ENCODE peak calls at places on chromosomes 2 and 18, in six cellular contexts. E is adrenal gland, J is uterus, L is GM23248, X is IMR-90, S is body of pancreas. C is an unnamed sample.

GRCh38 chr2:233706720-233707119 is 6.0 kb upstream of the UGT1A5 start:
- DNase-seq in E (no peak), J (no peak), L (peak), X (peak), S (no peak), C (no peak)

GRCh38 chr18:46722051-46722450 is 34.8 kb downstream of the ST8SIA5 start:
- DNase-seq in E (no peak), J (no peak), L (no peak), X (no peak), S (no peak), C (no peak)

GRCh38 chr18:79570266-79571201 is 109.1 kb upstream of the CTDP1 start:
- DNase-seq in E (no peak), J (peak), L (peak), X (peak), S (peak), C (no peak)

GRCh38 chr2:60336442-60337141 is 216.9 kb downstream of the BCL11A start:
- DNase-seq in E (no peak), J (no peak), L (no peak), X (no peak), S (no peak), C (no peak)

GRCh38 chr18:11658019-11658418 is 31.0 kb upstream of the GNAL start:
- DNase-seq in E (no peak), J (no peak), L (no peak), X (no peak), S (no peak), C (no peak)

GRCh38 chr18:50286391-50287027 is 983 bp downstream of the CXXC1 start:
- DNase-seq in E (peak), J (no peak), L (peak), X (peak), S (no peak), C (no peak)

GRCh38 chr2:223460774-223461211 is 141.4 kb downstream of the SCG2 start:
- DNase-seq in E (no peak), J (no peak), L (peak), X (peak), S (no peak), C (no peak)

GRCh38 chr2:211408485-211408884 is 852.1 kb downstream of the CPS1 start:
- DNase-seq in E (no peak), J (no peak), L (no peak), X (no peak), S (peak), C (peak)

GRCh38 chr2:209382775-209383174 is 41.1 kb upstream of the MAP2 start:
- DNase-seq in E (no peak), J (no peak), L (no peak), X (no peak), S (no peak), C (no peak)

GRCh38 chr2:43220982-43221659 is 5.3 kb downstream of the ZFP36L2 start:
- DNase-seq in E (peak), J (peak), L (peak), X (peak), S (peak), C (no peak)

GRCh38 chr2:165203689-165204559 is at the start of gene SCN3A:
- DNase-seq in E (peak), J (no peak), L (peak), X (peak), S (peak), C (no peak)

GRCh38 chr2:181203916-181204315 is 223.5 kb downstream of the UBE2E3 start:
- DNase-seq in E (no peak), J (no peak), L (peak), X (peak), S (no peak), C (no peak)

GRCh38 chr2:144460981-144461766 is 58.7 kb downstream of the ZEB2 start:
- DNase-seq in E (peak), J (peak), L (peak), X (peak), S (no peak), C (no peak)

GRCh38 chr2:22894761-22895160 is 490.2 kb upstream of the KLHL29 start:
- DNase-seq in E (no peak), J (no peak), L (no peak), X (no peak), S (no peak), C (no peak)

GRCh38 chr2:190649035-190649797 is at the start of gene NAB1:
- DNase-seq in E (peak), J (peak), L (peak), X (peak), S (peak), C (no peak)

GRCh38 chr2:201621293-201621999 is 21.9 kb downstream of the TMEM237 start:
- DNase-seq in E (no peak), J (no peak), L (no peak), X (peak), S (no peak), C (no peak)

GRCh38 chr2:55026202-55026601 is 24.0 kb downstream of the RTN4 start:
- DNase-seq in E (no peak), J (no peak), L (peak), X (peak), S (no peak), C (no peak)

GRCh38 chr18:60446821-60447220 is 74.2 kb upstream of the MC4R start:
- DNase-seq in E (no peak), J (no peak), L (peak), X (no peak), S (no peak), C (no peak)

GRCh38 chr2:239315308-239315707 is 85.5 kb downstream of the HDAC4 start:
- DNase-seq in E (no peak), J (no peak), L (no peak), X (no peak), S (no peak), C (no peak)

GRCh38 chr2:239318091-239318725 is 82.6 kb downstream of the HDAC4 start:
- DNase-seq in E (no peak), J (no peak), L (no peak), X (no peak), S (no peak), C (no peak)

GRCh38 chr2:239318790-239319189 is 82.0 kb downstream of the HDAC4 start:
- DNase-seq in E (no peak), J (no peak), L (peak), X (peak), S (no peak), C (no peak)

GRCh38 chr2:239319261-239319661 is 81.6 kb downstream of the HDAC4 start:
- DNase-seq in E (peak), J (peak), L (peak), X (peak), S (peak), C (no peak)

DNA sequence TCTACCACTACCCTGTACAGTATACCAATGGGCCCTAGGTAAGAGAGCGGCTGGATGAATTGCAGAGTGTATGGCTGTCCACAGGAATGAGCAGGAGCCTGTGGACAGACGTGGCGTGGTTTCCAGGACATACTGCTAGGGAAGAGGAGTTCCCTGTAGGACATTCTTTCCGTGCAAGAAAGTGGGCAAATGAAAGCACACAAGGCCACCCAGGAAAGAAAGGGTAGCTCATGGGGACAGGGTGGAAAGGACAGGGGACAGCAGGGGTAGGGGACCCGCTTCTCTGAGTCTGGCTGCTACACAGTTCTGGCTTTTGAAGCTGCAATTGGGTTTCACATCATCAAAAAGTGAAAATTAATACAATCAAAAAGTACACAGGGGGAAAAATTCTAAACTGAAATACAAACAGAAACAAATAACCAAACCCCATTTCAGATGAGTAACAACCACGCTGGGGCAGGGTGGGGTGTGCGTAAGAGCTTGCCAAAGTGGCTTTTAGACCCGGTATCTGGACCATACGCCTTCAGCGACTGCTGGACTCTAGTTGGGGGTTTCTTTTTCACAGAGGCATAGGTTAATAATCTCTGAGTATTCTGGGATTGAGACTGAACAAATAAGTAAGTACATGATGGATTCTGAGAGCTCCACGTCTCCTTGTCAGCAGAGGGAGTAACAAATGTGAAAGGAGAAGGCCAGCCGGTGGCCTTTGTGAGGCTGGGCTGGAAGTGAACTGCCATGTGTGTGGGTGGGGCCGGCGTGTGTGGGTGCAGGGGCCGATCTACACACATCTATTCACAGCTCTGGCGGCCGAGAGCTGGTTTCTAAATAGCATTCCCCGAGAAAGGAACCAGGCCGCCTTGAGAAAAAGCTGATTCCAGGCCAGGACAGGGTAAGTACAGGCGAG is 84.0 kb downstream of the HDAC4 start:
- DNase-seq in E (peak), J (peak), L (peak), X (peak), S (peak), C (peak)
- H3K4me3 ChIP-seq in E (no peak), J (no peak), L (peak), X (no peak), S (no peak), C (peak)

DNA sequence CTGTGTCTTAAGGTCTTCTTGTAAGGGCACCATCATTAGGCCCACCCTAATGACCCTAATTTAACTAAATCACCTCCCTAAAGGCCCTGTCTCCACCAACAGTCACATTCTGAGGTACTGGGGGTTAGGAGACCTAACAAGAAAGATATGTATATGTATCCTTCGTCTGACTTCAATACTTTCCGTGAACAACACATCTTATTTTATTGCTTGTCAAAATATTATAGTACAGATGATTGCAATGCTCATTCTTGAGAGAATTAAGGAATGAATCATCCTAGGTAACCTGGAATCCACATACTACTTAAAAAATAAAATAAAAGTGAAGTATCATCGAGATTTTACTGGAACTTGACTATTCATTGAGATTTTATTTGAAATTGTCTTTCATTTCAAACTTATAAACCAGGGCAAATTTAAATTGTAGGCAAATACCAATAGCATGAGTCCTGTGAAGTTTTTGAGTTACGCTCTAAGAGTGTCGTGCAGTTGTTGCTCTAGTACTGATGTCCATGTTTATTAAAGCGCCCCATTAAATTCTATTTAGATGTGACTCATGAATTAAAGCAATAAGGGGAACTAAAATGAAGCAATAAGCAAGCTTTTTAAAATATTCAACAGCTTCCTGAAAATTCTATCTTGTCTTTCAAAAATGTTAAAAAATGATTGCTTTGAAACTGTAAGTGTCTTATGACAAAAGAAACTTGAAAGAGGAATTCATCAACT is 39.9 kb downstream of the CCDC102B start:
- DNase-seq in E (no peak), J (no peak), L (peak), X (peak), S (no peak), C (no peak)
- H3K4me3 ChIP-seq in E (no peak), J (no peak), L (peak), X (no peak), S (no peak), C (no peak)

DNA sequence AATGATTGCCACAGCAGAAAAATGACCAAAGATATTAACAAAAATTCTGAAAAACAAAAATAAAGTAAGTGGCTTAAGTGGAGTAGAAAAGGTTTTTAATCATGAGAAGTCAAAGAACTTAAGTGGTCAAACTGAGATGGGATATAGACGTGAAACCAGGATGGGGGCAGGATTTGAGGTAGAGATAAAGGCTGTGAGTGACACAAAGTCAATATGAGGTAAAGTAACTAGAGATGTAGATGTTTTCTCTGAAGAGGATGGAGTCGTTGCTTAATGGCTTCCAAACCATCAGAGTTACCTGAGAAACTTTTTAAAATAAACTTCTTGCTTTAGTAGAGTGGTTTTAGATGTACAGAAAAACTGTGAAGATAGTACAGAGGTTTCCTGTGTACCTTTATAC is 21.2 kb downstream of the ANKRD12 start:
- DNase-seq in E (no peak), J (no peak), L (no peak), X (no peak), S (no peak), C (no peak)
- H3K4me3 ChIP-seq in E (no peak), J (no peak), L (no peak), X (no peak), S (no peak), C (no peak)

GRCh38 chr2:100317634-100318033 is 4.7 kb downstream of the LONRF2 start:
- DNase-seq in E (no peak), J (no peak), L (peak), X (no peak), S (no peak), C (no peak)

GRCh38 chr2:100321881-100322820 is at the start of gene LONRF2:
- DNase-seq in E (peak), J (peak), L (peak), X (no peak), S (peak), C (no peak)

GRCh38 chr2:100321181-100321880 is 970 bp downstream of the LONRF2 start:
- DNase-seq in E (peak), J (peak), L (peak), X (peak), S (peak), C (no peak)

GRCh38 chr2:100320547-100321180 is 1.6 kb downstream of the LONRF2 start:
- DNase-seq in E (peak), J (no peak), L (no peak), X (no peak), S (peak), C (peak)
- H3K4me3 ChIP-seq in E (no peak), J (peak), L (no peak), X (no peak), S (peak), C (peak)